ENCODE peak calls at places on chromosomes 2 and 18, in four cellular contexts. Y is A549, K is HepG2, J is K562. V is an unnamed sample.

GRCh38 chr18:10421859-10422258 is 32.6 kb upstream of the APCDD1 start:
- DNase-seq in Y (no peak), K (no peak), J (no peak), V (no peak)

GRCh38 chr2:169693344-169693743 is 861 bp downstream of the CFAP210 start:
- DNase-seq in Y (peak; percentile 17), K (peak; percentile 52), J (peak; percentile 43), V (no peak)

GRCh38 chr2:148642891-148643416 is 1.6 kb upstream of the EPC2 start:
- DNase-seq in Y (peak; percentile 9), K (no peak), J (peak; percentile 67), V (no peak)

GRCh38 chr18:27211569-27211968 is 26.5 kb upstream of the CHST9 start:
- DNase-seq in Y (no peak), K (no peak), J (no peak), V (no peak)

GRCh38 chr18:30689216-30689615 is 353.3 kb downstream of the DSC3 start:
- DNase-seq in Y (no peak), K (no peak), J (no peak), V (no peak)

GRCh38 chr2:226079677-226080076 is 680.2 kb downstream of the NYAP2 start:
- DNase-seq in Y (no peak), K (no peak), J (no peak), V (no peak)

GRCh38 chr2:53509827-53510785 is 257.5 kb upstream of the CHAC2 start:
- DNase-seq in Y (no peak), K (no peak), J (no peak), V (no peak)

GRCh38 chr2:11863103-11863502 is 116.7 kb downstream of the LPIN1 start:
- DNase-seq in Y (no peak), K (no peak), J (no peak), V (no peak)

GRCh38 chr18:79988925-79989361 is 580 bp upstream of the TXNL4A start:
- DNase-seq in Y (peak; percentile 36), K (no peak), J (peak; percentile 25), V (no peak)

GRCh38 chr2:152694161-152694661 is 23.1 kb downstream of the PRPF40A start:
- DNase-seq in Y (peak; percentile 12), K (no peak), J (no peak), V (no peak)
- TF ChIP-seq NR3C1 in Y (no peak), K (no peak), J (no peak), V (no peak)

GRCh38 chr2:120674246-120675170 is 61.2 kb upstream of the GLI2 start:
- DNase-seq in Y (no peak), K (no peak), J (no peak), V (no peak)

GRCh38 chr2:120677696-120678095 is 58.0 kb upstream of the GLI2 start:
- DNase-seq in Y (no peak), K (no peak), J (no peak), V (no peak)

GRCh38 chr2:120673571-120674061 is 62.1 kb upstream of the GLI2 start:
- DNase-seq in Y (no peak), K (no peak), J (no peak), V (no peak)

GRCh38 chr2:120677221-120677620 is 58.4 kb upstream of the GLI2 start:
- DNase-seq in Y (no peak), K (no peak), J (no peak), V (no peak)

DNA sequence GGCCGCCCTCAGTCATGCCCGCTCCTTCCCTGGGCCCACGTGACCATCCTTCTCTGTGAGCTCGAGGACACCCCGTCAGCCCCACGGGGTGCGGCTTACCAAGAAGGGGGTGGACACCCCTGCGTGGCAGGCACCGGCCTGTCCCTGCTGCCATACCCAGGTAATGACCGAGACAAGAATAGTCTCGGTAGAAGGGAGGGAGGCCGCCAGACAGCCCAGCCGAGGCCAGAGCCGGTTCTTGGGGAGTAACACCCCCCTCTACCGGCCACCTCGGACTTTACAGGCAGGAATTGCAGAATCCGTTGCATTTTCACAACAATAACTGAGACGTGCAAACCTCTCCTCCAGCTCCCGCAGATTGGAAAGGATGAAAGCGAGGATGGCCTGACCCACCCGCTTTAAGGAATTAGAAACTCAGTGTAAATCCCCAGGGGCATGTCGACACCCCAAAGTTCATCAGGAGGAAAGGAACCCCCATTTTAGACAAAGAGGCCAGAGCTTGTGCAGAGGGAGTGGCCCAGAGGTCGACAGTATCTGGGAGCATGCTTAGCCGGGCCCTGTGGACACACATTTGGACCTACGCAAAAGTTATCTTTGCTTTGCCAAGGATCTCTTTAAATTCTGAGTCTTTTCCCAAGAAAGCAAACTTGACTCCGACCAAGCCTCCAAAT is 60.1 kb upstream of the GLI2 start:
- DNase-seq in Y (peak; percentile 57), K (peak; percentile 50), J (peak; percentile 55), V (peak; percentile 84)
- TF ChIP-seq USF2 in Y (no peak), K (no peak), J (peak; percentile 85), V (peak; percentile 52)

GRCh38 chr2:119113489-119113770 is 45.1 kb downstream of the C1QL2 start:
- DNase-seq in Y (no peak), K (no peak), J (no peak), V (no peak)

GRCh38 chr2:119112770-119113488 is 45.6 kb downstream of the C1QL2 start:
- DNase-seq in Y (no peak), K (no peak), J (no peak), V (peak; percentile 41)

GRCh38 chr2:119114266-119114665 is 44.3 kb downstream of the C1QL2 start:
- DNase-seq in Y (no peak), K (no peak), J (no peak), V (no peak)

GRCh38 chr2:119111115-119111975 is 47.2 kb downstream of the C1QL2 start:
- DNase-seq in Y (peak; percentile 9), K (no peak), J (no peak), V (no peak)

DNA sequence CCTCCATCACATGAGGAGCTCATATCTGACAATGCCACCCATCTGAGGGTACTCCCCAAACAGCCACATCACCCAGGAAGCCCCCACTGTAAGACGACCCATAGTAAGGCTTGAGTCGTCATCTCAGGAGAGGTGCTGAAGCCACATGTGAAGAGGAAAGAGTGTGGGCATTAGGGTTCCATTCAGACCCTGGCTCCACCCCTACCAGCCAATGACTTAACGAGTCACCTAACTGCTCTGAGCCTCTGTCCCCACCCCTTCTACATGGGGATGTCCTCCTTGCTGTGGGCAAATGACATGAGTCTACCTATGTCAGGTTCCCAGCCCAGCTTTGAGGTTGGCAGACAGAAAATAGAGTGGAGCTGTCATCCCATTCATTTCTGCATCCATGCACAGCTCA is 46.3 kb downstream of the C1QL2 start:
- DNase-seq in Y (no peak), K (no peak), J (no peak), V (no peak)
- TF ChIP-seq NR3C1 in Y (no peak), K (no peak), J (no peak), V (no peak)

GRCh38 chr2:139721454-139721995 is 941.3 kb upstream of the NXPH2 start:
- DNase-seq in Y (no peak), K (no peak), J (no peak), V (peak; percentile 30)
- TF ChIP-seq USF2 in Y (no peak), K (no peak), J (no peak), V (no peak)

DNA sequence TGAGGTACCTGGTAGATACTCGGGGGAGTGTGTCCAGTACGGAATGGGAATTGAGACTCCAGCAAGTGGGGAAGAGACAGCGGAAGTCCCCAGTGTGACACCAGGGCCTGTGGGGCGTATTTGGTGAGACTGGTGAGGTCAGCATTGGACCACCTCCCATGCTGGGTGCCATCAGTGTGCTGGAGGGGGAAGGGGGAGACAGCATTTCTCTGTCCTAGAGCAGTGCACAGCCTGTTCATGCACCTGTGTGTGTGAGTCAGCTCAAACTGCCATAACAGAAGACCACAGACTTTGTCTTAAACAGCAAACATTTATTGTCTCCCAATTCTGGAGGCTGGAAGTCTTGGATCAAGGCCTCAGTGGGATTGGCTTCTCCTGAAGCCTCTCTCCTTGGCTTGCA is 301.8 kb downstream of the GBX2 start:
- DNase-seq in Y (no peak), K (no peak), J (no peak), V (peak; percentile 5)
- TF ChIP-seq NR3C1 in Y (no peak), K (no peak), J (no peak), V (no peak)

GRCh38 chr18:25737710-25738251 is 352.6 kb downstream of the SS18 start:
- DNase-seq in Y (no peak), K (peak; percentile 18), J (no peak), V (no peak)
- TF ChIP-seq USF2 in Y (no peak), K (no peak), J (no peak), V (no peak)

GRCh38 chr2:3522851-3523481 is 3.6 kb upstream of the ADI1 start:
- DNase-seq in Y (no peak), K (peak; percentile 60), J (peak; percentile 53), V (no peak)

GRCh38 chr2:3519255-3520190 is at the start of gene ADI1:
- DNase-seq in Y (peak; percentile 90), K (peak; percentile 83), J (peak; percentile 90), V (peak; percentile 78)

GRCh38 chr2:3517948-3518495 is 1.3 kb downstream of the ADI1 start:
- DNase-seq in Y (no peak), K (peak; percentile 75), J (no peak), V (no peak)

GRCh38 chr2:3518496-3519254 is 656 bp downstream of the ADI1 start:
- DNase-seq in Y (peak; percentile 99), K (peak; percentile 97), J (peak; percentile 98), V (peak; percentile 99)

GRCh38 chr2:3520591-3520990 is 1.3 kb upstream of the ADI1 start:
- DNase-seq in Y (no peak), K (no peak), J (no peak), V (no peak)
- TF ChIP-seq NR3C1 in Y (no peak), K (no peak), J (no peak), V (no peak)

V was measured in WTC11.